ENCODE peak calls at places on chromosomes 16 and 17, in five cellular contexts. G is breast epithelium, U is lower lobe of right lung, D is A673, K is fibroblast of lung. O is an unnamed sample. For H3K4me1 and H3K36me3, the result is how much of the 10 kb centered on the place peaks cover.

GRCh38 chr16:86931410-86931941 is 353.1 kb downstream of the FOXL1 start:
- DNase-seq in D (peak), U (no peak), K (peak), G (no peak), O (no peak)

GRCh38 chr16:3920206-3920605 is 39.7 kb upstream of the CREBBP start:
- DNase-seq in G (peak), U (peak), D (no peak), K (no peak), O (no peak)

GRCh38 chr17:49338883-49339282 is 23.2 kb downstream of the ZNF652 start:
- DNase-seq in D (no peak), K (no peak), G (no peak), U (no peak), O (no peak)

GRCh38 chr16:24686678-24687077 is 42.8 kb upstream of the TNRC6A start:
- DNase-seq in D (no peak), K (no peak), U (no peak), G (no peak), O (no peak)

GRCh38 chr16:50069060-50069459 is 3.3 kb downstream of the HEATR3 start:
- DNase-seq in D (no peak), G (no peak), K (no peak), U (no peak), O (no peak)

GRCh38 chr16:70380205-70380918 is 33.7 kb downstream of the DDX19A start:
- DNase-seq in D (peak), U (peak), K (peak), G (peak), O (peak)

GRCh38 chr16:68778551-68779231 is 41.6 kb downstream of the CDH1 start:
- DNase-seq in U (no peak), G (no peak), K (no peak), D (no peak), O (no peak)

GRCh38 chr16:81673432-81673831 is 105.7 kb upstream of the PLCG2 start:
- DNase-seq in G (no peak), U (no peak), K (no peak), D (no peak), O (no peak)

GRCh38 chr16:56889206-56889605 is 24.2 kb downstream of the SLC12A3 start:
- DNase-seq in K (no peak), G (no peak), U (no peak), D (no peak), O (no peak)

GRCh38 chr16:84755004-84755672 is 55.3 kb downstream of the USP10 start:
- DNase-seq in U (no peak), G (no peak), K (no peak), D (no peak), O (no peak)

GRCh38 chr17:65370669-65371126 is 190.8 kb downstream of the AXIN2 start:
- DNase-seq in U (no peak), K (peak), G (no peak), D (no peak), O (no peak)

GRCh38 chr16:86515780-86516617 is 5.7 kb downstream of the FOXF1 start:
- DNase-seq in D (no peak), K (no peak), G (no peak), U (no peak), O (no peak)

GRCh38 chr17:2243953-2244352 is 59.6 kb downstream of the SMG6 start:
- DNase-seq in K (peak), U (no peak), D (no peak), G (no peak), O (no peak)

GRCh38 chr17:66381701-66382362 is 79.4 kb downstream of the PRKCA start:
- DNase-seq in U (no peak), K (no peak), D (no peak), G (no peak), O (no peak)

GRCh38 chr16:49502136-49502881 is 128.7 kb downstream of the C16orf78 start:
- DNase-seq in U (no peak), G (no peak), D (no peak), K (no peak), O (no peak)

GRCh38 chr17:48909796-48910195 is 1.6 kb downstream of the UBE2Z start:
- DNase-seq in G (no peak), U (no peak), D (no peak), K (no peak), O (no peak)

GRCh38 chr17:39841202-39841601 is 22.9 kb downstream of the IKZF3 start:
- DNase-seq in D (no peak), K (no peak), G (no peak), U (no peak), O (no peak)

GRCh38 chr17:1124238-1124699 is 55.5 kb downstream of the ABR start:
- DNase-seq in G (no peak), D (no peak), U (no peak), K (no peak), O (no peak)

GRCh38 chr16:54816471-54816870 is 114.2 kb upstream of the IRX5 start:
- DNase-seq in U (no peak), D (no peak), K (no peak), G (no peak), O (no peak)

GRCh38 chr16:54808890-54809289 is 121.8 kb upstream of the IRX5 start:
- DNase-seq in D (no peak), K (no peak), G (no peak), U (no peak), O (no peak)

GRCh38 chr16:54815177-54815576 is 115.5 kb upstream of the IRX5 start:
- DNase-seq in G (no peak), U (no peak), K (no peak), D (no peak), O (no peak)

GRCh38 chr16:54813778-54814177 is 116.9 kb upstream of the IRX5 start:
- DNase-seq in D (no peak), U (no peak), G (no peak), K (no peak), O (no peak)

DNA sequence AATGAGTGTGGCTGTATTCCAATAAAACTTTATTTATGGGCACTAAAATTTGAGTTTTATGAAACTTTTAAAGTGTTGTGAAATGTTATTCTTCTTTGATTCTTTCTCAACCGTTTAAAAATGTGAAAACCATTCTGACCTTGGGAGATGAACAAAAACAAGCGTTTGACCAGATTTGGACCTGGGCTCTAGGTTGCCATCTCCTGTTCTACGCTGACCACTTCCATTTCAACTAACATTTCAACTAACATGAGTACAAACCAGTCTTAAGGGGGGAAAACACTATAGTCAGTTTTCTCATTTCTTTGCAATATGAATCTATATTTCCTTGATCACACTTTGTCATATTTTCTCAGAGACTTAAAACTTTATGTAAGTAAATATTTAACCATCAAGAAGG is 118.4 kb upstream of the IRX5 start:
- DNase-seq in K (no peak), U (no peak), G (no peak), D (no peak), O (no peak)
- TF ChIP-seq CTCF in K (no peak), U (no peak), G (no peak), D (no peak), O (peak)

GRCh38 chr17:77153487-77153886 is 12.7 kb downstream of the SEC14L1 start:
- DNase-seq in D (no peak), G (no peak), U (no peak), K (no peak), O (no peak)

GRCh38 chr17:77148959-77149510 is 8.3 kb downstream of the SEC14L1 start:
- DNase-seq in U (no peak), K (no peak), D (no peak), G (no peak), O (no peak)

GRCh38 chr17:77148109-77148958 is 7.6 kb downstream of the SEC14L1 start:
- DNase-seq in U (no peak), D (no peak), G (no peak), K (no peak), O (peak)

GRCh38 chr17:77154187-77154586 is 13.4 kb downstream of the SEC14L1 start:
- DNase-seq in D (no peak), K (no peak), G (no peak), U (no peak), O (no peak)

GRCh38 chr17:77151236-77151635 is 10.5 kb downstream of the SEC14L1 start:
- DNase-seq in U (no peak), K (no peak), D (no peak), G (no peak), O (no peak)
- H3K4me1 ChIP-seq in U (half or more), K (under half), D (under half), G (under half), O (half or more)

DNA sequence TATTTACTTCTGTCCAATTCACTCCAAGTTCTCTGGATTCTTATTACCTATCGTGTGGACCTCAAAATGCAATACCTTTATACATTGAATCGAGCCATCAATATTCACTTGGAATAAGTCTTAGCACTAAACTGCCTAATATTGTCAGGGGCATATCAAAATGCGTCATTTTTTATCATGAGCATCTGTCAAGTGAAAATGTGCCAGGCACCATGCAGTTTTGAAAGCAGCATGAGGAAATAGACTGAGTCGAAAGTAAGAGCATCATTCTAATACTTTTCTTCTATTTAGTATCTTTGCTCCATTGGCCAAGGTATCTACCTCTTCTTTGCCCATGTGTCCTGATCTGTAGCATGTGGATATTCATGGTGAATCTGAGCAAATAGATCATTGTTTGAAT is 1193.4 kb downstream of the CDH11 start:
- DNase-seq in D (no peak), G (no peak), K (no peak), U (no peak), O (no peak)
- H3K36me3 ChIP-seq in D (under half), G (under half), K (under half), U (under half), O (under half)

DNA sequence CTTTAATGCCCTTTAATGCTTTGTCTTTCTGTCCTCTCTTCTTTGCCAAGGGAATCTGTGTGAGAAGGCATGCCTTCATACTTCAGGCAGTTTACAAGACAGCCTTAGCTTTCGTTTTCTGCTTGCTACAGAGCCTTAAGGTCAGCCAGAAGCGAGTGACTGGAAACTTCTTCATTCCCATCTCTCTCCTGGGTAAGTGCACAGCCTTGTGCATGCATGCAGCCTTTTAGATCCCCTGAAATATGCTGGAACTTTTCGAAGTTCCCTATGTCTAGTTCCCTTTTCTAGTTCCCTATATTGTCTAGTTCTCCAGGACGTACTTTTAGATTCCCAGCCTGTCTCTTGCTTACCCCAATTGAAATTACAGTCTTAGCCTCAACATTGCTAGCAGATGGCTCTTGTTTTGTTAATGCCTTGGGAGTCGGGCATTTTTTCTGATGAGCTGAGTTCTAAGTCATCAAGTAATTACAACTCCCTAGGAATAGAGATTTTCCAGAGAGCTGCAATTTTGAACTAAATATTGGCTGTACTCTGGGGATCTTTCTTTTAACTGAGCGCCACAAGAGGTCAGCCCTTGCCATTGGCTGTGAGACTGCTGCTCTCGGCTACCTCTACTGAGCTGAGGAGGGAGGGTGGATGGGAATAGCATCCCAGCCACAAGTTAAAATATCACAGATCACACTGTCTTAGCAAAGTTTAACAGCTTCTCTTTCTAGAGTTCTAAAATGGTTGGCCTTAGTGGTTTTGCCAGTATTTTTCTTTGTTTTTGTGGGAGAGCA is 22.7 kb upstream of the PPM1D start:
- DNase-seq in G (no peak), U (no peak), K (peak), D (no peak), O (no peak)
- TF ChIP-seq CTCF in G (no peak), U (peak), K (peak), D (no peak), O (peak)

DNA sequence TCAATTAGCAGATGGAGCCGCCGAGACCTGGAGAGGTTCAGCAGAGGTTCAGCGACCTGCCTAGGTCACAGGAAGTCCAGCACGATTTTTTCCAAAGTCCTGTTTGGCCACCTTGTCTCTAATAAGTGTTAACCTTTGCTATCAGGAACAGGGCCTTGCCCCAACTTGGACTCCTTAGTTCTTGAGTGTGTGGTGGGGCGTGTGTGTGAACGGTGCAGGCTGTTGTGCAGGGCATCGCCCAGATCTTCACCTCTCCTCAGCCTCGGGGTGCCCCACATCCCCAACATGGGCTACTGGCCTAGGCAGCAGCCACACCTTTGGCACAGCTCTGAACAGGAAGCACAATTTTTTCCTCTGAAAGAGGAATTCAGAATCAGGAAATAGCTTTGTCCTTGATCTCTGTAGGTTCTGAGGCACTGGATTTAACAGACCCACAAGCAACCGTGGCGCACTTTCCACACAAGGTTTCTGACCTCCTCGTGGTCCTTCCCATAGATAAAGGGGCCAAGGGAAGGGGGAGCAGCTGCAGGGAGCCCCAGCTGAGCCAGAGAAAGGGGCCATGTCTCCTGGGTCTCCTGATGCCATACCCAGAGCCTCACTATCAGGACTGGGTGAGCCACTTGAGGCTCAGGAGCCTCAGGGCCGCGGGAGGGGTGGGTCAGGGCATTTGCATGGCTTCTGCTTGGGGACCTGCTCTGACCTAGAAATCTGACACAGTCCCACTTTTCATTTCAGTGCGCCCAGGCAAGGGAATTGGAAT is 10.4 kb downstream of the MPRIP start:
- DNase-seq in U (no peak), G (no peak), D (no peak), K (no peak), O (peak)
- H3K4me1 ChIP-seq in U (half or more), G (under half), D (under half), K (under half), O (half or more)

O was measured in upper lobe of right lung.